ENCODE peak calls at places on chromosome 17, in five cellular contexts. Y is pancreas, P is heart left ventricle, M is cardiac muscle cell, X is astrocyte. K is an unnamed sample. For H3K9me3 and H3K27me3, the result is how much of the 10 kb centered on the place peaks cover.

GRCh38 chr17:6327007-6327406 is 107.9 kb downstream of the AIPL1 start:
- DNase-seq in Y (no peak), P (peak), M (no peak), X (no peak), K (no peak)

GRCh38 chr17:81576621-81577277 is 24.6 kb upstream of the FAAP100 start:
- DNase-seq in Y (no peak), P (no peak), M (no peak), X (peak), K (no peak)

GRCh38 chr17:47852113-47852949 is 1.4 kb upstream of the SP6 start:
- DNase-seq in Y (no peak), P (no peak), M (no peak), X (no peak), K (no peak)

GRCh38 chr17:19579192-19579668 is 45.6 kb downstream of the SLC47A1 start:
- DNase-seq in Y (no peak), P (no peak), M (peak), X (no peak), K (no peak)

GRCh38 chr17:81294512-81295030 is 536 bp downstream of the SLC38A10 start:
- DNase-seq in Y (peak), P (peak), M (no peak), X (no peak), K (peak)

GRCh38 chr17:42132941-42133340 is 10.3 kb downstream of the HSPB9 start:
- DNase-seq in Y (peak), P (peak), M (no peak), X (peak), K (no peak)

GRCh38 chr17:15431201-15431600 is 36.2 kb downstream of the CDRT4 start:
- DNase-seq in Y (no peak), P (no peak), M (no peak), X (no peak), K (no peak)

GRCh38 chr17:45924332-45924820 is 30.0 kb downstream of the MAPT start:
- DNase-seq in Y (no peak), P (no peak), M (no peak), X (no peak), K (no peak)

GRCh38 chr17:13869301-13869700 is 200.0 kb upstream of the COX10 start:
- DNase-seq in Y (no peak), P (no peak), M (no peak), X (peak), K (no peak)

GRCh38 chr17:77783991-77784820 is 174.3 kb upstream of the TNRC6C start:
- DNase-seq in Y (no peak), P (no peak), M (no peak), X (no peak), K (peak)

GRCh38 chr17:17325228-17325627 is 22.1 kb downstream of the NT5M start:
- DNase-seq in Y (no peak), P (no peak), M (no peak), X (no peak), K (no peak)

GRCh38 chr17:44190496-44190895 is 3.7 kb downstream of the TMUB2 start:
- DNase-seq in Y (no peak), P (no peak), M (no peak), X (no peak), K (no peak)

GRCh38 chr17:77186141-77186604 is 45.4 kb downstream of the SEC14L1 start:
- DNase-seq in Y (no peak), P (peak), M (no peak), X (no peak), K (no peak)

GRCh38 chr17:82681547-82681946 is 17.0 kb downstream of the RAB40B start:
- DNase-seq in Y (no peak), P (no peak), M (no peak), X (no peak), K (no peak)

GRCh38 chr17:20087538-20088250 is 78.5 kb downstream of the SPECC1 start:
- DNase-seq in Y (no peak), P (no peak), M (no peak), X (no peak), K (no peak)

GRCh38 chr17:40015998-40016691 is 905 bp downstream of the CSF3 start:
- DNase-seq in Y (no peak), P (no peak), M (no peak), X (no peak), K (no peak)

GRCh38 chr17:17109231-17109630 is 67.0 kb downstream of the MPRIP start:
- DNase-seq in Y (no peak), P (no peak), M (no peak), X (no peak), K (no peak)

DNA sequence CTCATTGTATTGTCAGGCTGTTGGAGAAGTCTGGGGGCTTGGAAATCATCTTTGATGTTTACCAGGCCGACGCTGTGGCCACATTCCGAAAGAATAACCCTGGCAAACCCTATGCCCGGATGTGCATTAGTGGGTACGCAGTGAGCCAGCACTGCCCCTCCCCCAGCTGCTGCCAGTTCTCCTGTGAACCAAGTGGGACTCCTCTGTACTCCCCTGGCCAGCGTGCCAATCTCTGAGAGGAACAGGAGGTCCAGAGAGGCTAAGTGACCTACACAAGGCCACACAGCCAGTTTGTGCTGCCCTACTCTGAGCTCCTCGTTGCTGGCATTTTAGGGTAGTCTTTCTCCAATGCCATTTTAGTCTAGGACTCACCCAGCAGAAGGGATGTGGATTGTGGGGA is 1.9 kb upstream of the LLGL2 start:
- DNase-seq in Y (no peak), P (no peak), M (no peak), X (no peak), K (no peak)
- H3K9me3 ChIP-seq in Y (under half), P (under half), M (under half), X (under half), K (under half)

DNA sequence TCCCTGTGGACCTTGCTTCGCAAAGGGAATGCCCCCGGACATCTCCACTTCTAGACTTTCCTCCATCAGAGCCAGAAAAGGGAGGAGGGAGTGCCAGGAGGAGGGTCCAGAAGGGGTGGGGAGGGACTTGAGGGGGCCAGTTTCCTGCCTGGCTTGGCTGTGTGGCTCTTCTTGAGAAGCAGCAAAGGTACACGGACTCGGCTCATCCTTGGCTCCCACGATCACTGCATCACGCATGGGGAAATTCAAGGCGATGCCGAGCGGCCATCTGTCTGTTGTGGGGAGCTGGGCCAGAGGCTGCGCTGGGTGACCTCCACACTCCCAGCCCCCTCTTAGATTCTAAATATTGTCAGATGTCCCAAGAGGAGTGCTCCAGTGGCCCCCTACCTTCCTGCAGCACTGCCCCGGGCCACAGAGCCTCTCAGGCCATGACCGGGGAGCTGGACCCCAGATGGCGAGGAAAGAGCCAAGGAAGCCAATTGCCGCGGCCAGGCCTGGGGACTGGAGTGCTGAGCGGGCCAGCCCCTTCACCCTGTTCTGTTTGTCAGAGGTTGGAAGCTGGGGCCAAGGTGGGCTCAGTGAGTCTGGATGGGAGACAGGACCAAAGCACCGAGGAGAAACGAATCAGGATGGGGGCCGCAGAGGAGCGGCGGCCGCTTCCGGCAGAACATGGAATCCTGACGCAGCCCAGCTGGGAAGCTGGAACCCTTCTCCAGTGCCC is 104.5 kb downstream of the RBFOX3 start:
- DNase-seq in Y (no peak), P (no peak), M (no peak), X (no peak), K (no peak)
- H3K27me3 ChIP-seq in Y (under half), P (under half), M (under half), X (under half), K (under half)

DNA sequence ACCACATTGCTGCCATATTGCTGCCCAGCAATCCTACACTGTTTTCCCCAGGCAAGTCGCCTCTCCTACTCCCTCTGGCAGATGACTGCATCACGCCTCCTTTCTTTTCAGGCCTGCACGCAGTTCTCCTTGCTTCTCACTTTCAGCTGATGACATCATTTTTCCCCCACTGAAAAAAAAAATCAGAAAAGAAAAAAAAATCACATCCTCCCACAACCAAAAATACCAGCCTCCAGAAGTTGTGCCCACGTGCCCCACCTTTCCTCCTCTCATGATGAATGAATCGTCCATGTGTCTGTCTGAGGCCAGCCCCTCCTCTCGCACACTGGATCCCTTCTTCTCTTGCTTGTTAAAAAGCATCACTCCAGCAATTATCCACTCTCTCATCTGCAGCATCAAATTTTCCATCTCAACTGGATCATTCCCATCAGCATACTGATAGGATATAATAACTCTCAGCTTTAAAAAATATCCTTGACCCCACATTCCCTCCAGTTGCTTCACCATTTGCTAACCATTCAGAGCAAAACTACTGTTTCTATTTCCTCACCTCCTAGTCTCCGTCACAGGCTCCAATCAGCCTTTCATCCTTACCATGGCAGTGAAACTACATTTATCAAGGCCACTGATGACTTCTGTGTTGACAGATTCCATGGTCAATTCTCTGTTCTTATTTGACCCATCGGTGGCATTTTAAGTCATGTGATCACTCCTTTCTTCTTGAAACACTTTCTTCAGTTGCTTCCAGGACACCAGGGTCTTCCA is 30.1 kb upstream of the DYNLL2 start:
- DNase-seq in Y (no peak), P (no peak), M (no peak), X (no peak), K (no peak)
- TF ChIP-seq CTCF in Y (no peak), P (no peak), M (no peak), X (no peak), K (no peak)

GRCh38 chr17:3295632-3296031 is 2.5 kb downstream of the OR3A1 start:
- DNase-seq in Y (no peak), P (no peak), M (no peak), X (no peak), K (no peak)
- H3K9me3 ChIP-seq in Y (under half), P (under half), M (under half), X (under half), K (under half)

GRCh38 chr17:38534498-38534885 is 71.3 kb downstream of the SRCIN1 start:
- DNase-seq in Y (no peak), P (no peak), M (no peak), X (no peak), K (no peak)

GRCh38 chr17:38533706-38534497 is 71.8 kb downstream of the SRCIN1 start:
- DNase-seq in Y (no peak), P (no peak), M (no peak), X (no peak), K (no peak)

GRCh38 chr17:38535886-38536285 is 69.9 kb downstream of the SRCIN1 start:
- DNase-seq in Y (no peak), P (no peak), M (no peak), X (no peak), K (no peak)

GRCh38 chr17:38533241-38533640 is 72.5 kb downstream of the SRCIN1 start:
- DNase-seq in Y (no peak), P (no peak), M (no peak), X (no peak), K (no peak)

GRCh38 chr17:38532451-38532850 is 73.3 kb downstream of the SRCIN1 start:
- DNase-seq in Y (no peak), P (no peak), M (no peak), X (no peak), K (no peak)
- H3K27me3 ChIP-seq in Y (under half), P (under half), M (under half), X (under half), K (under half)

DNA sequence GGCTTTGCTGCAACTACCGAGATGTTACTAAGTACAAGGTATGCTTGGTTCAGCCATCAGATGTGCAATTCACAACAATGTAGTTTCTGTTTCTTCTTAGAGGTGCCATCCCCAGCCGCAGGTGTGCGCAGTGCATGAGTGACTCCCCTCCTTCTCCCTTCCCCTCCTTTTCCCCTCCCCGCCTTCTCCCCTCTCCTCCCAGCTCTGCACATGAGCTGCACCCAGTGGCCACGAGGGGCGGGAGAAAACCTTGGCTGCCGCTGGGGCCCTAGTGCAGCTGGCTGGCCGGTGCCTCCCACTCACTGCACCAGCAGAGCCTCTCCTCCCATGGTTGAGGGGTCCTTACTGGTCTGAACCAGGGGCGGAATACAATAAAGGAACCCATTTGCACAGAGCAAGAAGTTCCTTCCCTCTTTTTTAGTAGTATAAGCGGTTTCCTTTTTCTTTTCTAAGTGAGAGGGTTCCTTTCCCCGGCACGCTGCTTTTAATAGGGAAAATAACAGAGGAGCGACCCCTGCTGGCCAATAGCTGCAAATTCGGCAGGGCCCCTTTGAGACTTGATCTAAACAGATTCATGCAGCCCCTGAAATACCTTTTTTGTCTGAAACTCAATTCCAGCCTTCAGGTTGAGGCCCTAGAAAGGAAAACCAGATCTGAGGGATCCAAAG is 7.8 kb upstream of the CCL15 start:
- DNase-seq in Y (no peak), P (no peak), M (no peak), X (no peak), K (no peak)
- TF ChIP-seq CTCF in Y (no peak), P (no peak), M (peak), X (peak), K (no peak)

GRCh38 chr17:53627511-53627910 is 195.2 kb upstream of the KIF2B start:
- DNase-seq in Y (no peak), P (no peak), M (no peak), X (peak), K (no peak)

GRCh38 chr17:53626286-53626685 is 196.4 kb upstream of the KIF2B start:
- DNase-seq in Y (no peak), P (no peak), M (no peak), X (peak), K (no peak)

GRCh38 chr17:53629188-53629587 is 193.5 kb upstream of the KIF2B start:
- DNase-seq in Y (no peak), P (no peak), M (no peak), X (peak), K (no peak)

GRCh38 chr17:53630115-53630514 is 192.6 kb upstream of the KIF2B start:
- DNase-seq in Y (no peak), P (no peak), M (no peak), X (no peak), K (no peak)

DNA sequence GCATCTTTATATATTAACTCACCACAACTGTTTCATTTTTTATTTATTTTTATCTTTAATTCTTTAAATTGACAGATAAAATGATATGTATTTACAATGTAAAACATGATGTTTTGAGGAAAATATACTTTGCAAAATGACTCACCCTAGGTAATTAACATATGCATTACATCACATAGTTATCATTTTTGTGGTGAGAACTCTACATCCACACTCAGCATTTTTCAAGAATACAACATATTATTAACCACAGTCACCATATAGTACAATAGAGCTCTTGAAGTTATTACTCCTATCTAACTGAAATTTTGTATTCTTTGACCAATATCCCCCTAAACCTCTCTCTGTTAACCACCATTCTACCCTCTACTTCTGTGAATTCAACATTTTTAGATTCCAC is 194.7 kb upstream of the KIF2B start:
- DNase-seq in Y (no peak), P (no peak), M (no peak), X (peak), K (no peak)
- H3K9me3 ChIP-seq in Y (under half), P (under half), M (under half), X (under half), K (under half)

GRCh38 chr17:79363552-79364275 is 247.1 kb downstream of the RBFOX3 start:
- DNase-seq in Y (no peak), P (no peak), M (no peak), X (no peak), K (no peak)
- H3K27me3 ChIP-seq in Y (under half), P (half or more), M (under half), X (under half), K (under half)